ENCODE peak calls at places on chromosomes 3 and 15, in four cellular contexts. One of them, this sample, is unnamed.

GRCh38 chr3:178056868-178057267 is 479.4 kb upstream of the KCNMB2 start:
- DNase-seq in mesendoderm: no peak
- DNase-seq in ovary: no peak
- DNase-seq in HepG2: no peak
- DNase-seq in this sample: no peak

GRCh38 chr3:150544040-150544439 is 2.3 kb downstream of the SERP1 start:
- DNase-seq in mesendoderm: no peak
- DNase-seq in ovary: no peak
- DNase-seq in HepG2: no peak
- DNase-seq in this sample: no peak

GRCh38 chr3:128348805-128349531 is 117.7 kb downstream of the DNAJB8 start:
- DNase-seq in HepG2: no peak
- DNase-seq in ovary: no peak
- DNase-seq in mesendoderm: peak; percentile 59
- DNase-seq in this sample: peak; percentile 46

GRCh38 chr15:56923174-56923579 is 4.7 kb downstream of the TCF12 start:
- DNase-seq in ovary: no peak
- DNase-seq in HepG2: no peak
- DNase-seq in mesendoderm: no peak
- DNase-seq in this sample: no peak

GRCh38 chr15:98292442-98293240 is 332.1 kb downstream of the ARRDC4 start:
- DNase-seq in ovary: no peak
- DNase-seq in HepG2: peak; percentile 27
- DNase-seq in mesendoderm: peak; percentile 81
- DNase-seq in this sample: no peak

GRCh38 chr3:186594591-186595113 is 18.2 kb upstream of the AHSG start:
- DNase-seq in HepG2: peak; percentile 40
- DNase-seq in mesendoderm: no peak
- DNase-seq in ovary: no peak
- DNase-seq in this sample: no peak

GRCh38 chr3:157073810-157074209 is 86.1 kb downstream of the CCNL1 start:
- DNase-seq in mesendoderm: peak; percentile 32
- DNase-seq in HepG2: no peak
- DNase-seq in ovary: no peak
- DNase-seq in this sample: no peak

GRCh38 chr3:73685061-73685460 is 60.3 kb upstream of the PDZRN3 start:
- DNase-seq in ovary: no peak
- DNase-seq in HepG2: no peak
- DNase-seq in mesendoderm: no peak
- DNase-seq in this sample: no peak

GRCh38 chr3:197352382-197352781 is 54.0 kb upstream of the DLG1 start:
- DNase-seq in HepG2: no peak
- DNase-seq in mesendoderm: no peak
- DNase-seq in ovary: peak; percentile 79
- DNase-seq in this sample: peak; percentile 86

GRCh38 chr15:66293419-66294156 is at the start of gene DIS3L:
- DNase-seq in mesendoderm: peak; percentile 74
- DNase-seq in HepG2: peak; percentile 32
- DNase-seq in ovary: peak; percentile 46
- DNase-seq in this sample: peak; percentile 70

GRCh38 chr3:147409143-147410121 is at the start of gene ZIC1:
- DNase-seq in HepG2: no peak
- DNase-seq in ovary: no peak
- DNase-seq in mesendoderm: peak; percentile 87
- DNase-seq in this sample: no peak

GRCh38 chr3:152621006-152621868 is 213.7 kb upstream of the P2RY1 start:
- DNase-seq in ovary: no peak
- DNase-seq in mesendoderm: peak; percentile 25
- DNase-seq in HepG2: no peak
- DNase-seq in this sample: no peak

GRCh38 chr3:24682141-24682547 is 187.5 kb upstream of the THRB start:
- DNase-seq in HepG2: no peak
- DNase-seq in mesendoderm: no peak
- DNase-seq in ovary: no peak
- DNase-seq in this sample: no peak

GRCh38 chr15:63522143-63522531 is 17.7 kb downstream of the USP3 start:
- DNase-seq in mesendoderm: no peak
- DNase-seq in ovary: no peak
- DNase-seq in HepG2: no peak
- DNase-seq in this sample: no peak

GRCh38 chr15:63519548-63520178 is 15.3 kb downstream of the USP3 start:
- DNase-seq in ovary: peak; percentile 32
- DNase-seq in mesendoderm: no peak
- DNase-seq in HepG2: no peak
- DNase-seq in this sample: no peak

GRCh38 chr15:63524316-63525015 is 20.1 kb downstream of the USP3 start:
- DNase-seq in ovary: no peak
- DNase-seq in HepG2: no peak
- DNase-seq in mesendoderm: no peak
- DNase-seq in this sample: no peak

GRCh38 chr15:63521405-63522142 is 17.2 kb downstream of the USP3 start:
- DNase-seq in ovary: no peak
- DNase-seq in HepG2: no peak
- DNase-seq in mesendoderm: no peak
- DNase-seq in this sample: no peak

DNA sequence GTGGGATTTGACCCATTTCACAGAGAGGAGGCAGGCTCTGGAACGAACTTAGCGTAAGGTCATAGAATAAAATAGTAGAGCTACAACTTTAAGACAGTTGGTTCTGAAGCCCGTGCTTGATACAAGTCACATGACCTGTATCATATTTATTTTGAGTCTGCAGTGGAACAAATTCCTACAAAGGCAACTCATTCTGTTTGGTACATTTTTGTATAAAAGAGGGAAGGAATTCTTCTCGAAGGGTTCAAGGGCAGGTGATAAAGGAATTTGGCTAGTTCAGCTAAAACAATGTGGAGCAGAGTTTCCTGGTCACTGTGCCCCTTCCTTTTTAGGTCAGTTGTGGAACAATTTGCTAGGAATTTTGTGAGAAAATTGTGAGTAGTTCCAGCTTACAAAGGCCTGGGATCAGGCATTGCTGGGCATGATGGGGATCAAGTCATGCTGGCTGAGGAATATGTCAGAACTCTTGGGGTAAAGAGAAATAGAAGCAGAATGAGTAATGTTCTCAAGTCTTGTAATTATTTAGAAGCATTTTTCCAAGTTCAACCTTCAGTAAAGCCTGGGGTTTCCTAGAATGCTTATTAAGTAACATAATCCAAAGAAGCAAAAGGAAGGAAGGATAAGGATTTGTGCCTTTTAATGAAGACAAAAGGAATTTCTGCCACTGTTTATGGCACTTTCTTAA is 19.1 kb downstream of the USP3 start:
- DNase-seq in mesendoderm: no peak
- DNase-seq in ovary: no peak
- DNase-seq in HepG2: no peak
- DNase-seq in this sample: no peak
- H3K4me3 ChIP-seq in mesendoderm: no peak overlapping the region
- H3K4me3 ChIP-seq in ovary: no peak overlapping the region
- H3K4me3 ChIP-seq in HepG2: no peak overlapping the region
- H3K4me3 ChIP-seq in this sample: peak overlapping the region; percentile 26

GRCh38 chr3:98966862-98967554 is 65.5 kb upstream of the DCBLD2 start:
- DNase-seq in HepG2: no peak
- DNase-seq in mesendoderm: no peak
- DNase-seq in ovary: no peak
- DNase-seq in this sample: no peak
- H3K27ac ChIP-seq in HepG2: no peak overlapping the region
- H3K27ac ChIP-seq in mesendoderm: no peak overlapping the region
- H3K27ac ChIP-seq in ovary: no peak overlapping the region
- H3K27ac ChIP-seq in this sample: no peak overlapping the region

DNA sequence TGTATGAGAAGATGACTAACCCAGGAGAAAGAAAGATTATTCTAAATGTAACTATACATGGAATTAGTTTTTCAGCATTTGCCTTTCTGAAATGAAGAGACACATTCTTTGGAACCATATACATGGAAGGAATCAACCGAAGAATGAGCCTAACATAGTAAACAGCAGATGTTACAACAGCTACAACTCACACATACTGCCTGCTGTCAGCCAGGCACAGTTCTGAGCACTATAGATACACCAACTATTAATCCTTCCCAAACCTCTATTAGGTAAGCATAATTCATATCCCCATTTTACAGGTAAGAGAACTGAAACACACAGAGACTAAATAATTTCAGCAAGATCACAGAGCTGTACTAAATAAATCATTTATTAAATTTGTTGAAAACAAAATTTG is 840.0 kb downstream of the ROBO1 start:
- DNase-seq in HepG2: no peak
- DNase-seq in ovary: no peak
- DNase-seq in mesendoderm: no peak
- DNase-seq in this sample: no peak
- H3K36me3 ChIP-seq in HepG2: peaks cover 3% of the 10 kb centered on the region
- H3K36me3 ChIP-seq in ovary: no peaks in the 10 kb centered on the region
- H3K36me3 ChIP-seq in mesendoderm: no peaks in the 10 kb centered on the region
- H3K36me3 ChIP-seq in this sample: no peaks in the 10 kb centered on the region

GRCh38 chr15:74780523-74780982 is 1.3 kb upstream of the CSK start:
- DNase-seq in HepG2: no peak
- DNase-seq in ovary: no peak
- DNase-seq in mesendoderm: no peak
- DNase-seq in this sample: no peak
- H3K4me3 ChIP-seq in HepG2: peak overlapping the region; percentile 11
- H3K4me3 ChIP-seq in ovary: no peak overlapping the region
- H3K4me3 ChIP-seq in mesendoderm: no peak overlapping the region
- H3K4me3 ChIP-seq in this sample: no peak overlapping the region

DNA sequence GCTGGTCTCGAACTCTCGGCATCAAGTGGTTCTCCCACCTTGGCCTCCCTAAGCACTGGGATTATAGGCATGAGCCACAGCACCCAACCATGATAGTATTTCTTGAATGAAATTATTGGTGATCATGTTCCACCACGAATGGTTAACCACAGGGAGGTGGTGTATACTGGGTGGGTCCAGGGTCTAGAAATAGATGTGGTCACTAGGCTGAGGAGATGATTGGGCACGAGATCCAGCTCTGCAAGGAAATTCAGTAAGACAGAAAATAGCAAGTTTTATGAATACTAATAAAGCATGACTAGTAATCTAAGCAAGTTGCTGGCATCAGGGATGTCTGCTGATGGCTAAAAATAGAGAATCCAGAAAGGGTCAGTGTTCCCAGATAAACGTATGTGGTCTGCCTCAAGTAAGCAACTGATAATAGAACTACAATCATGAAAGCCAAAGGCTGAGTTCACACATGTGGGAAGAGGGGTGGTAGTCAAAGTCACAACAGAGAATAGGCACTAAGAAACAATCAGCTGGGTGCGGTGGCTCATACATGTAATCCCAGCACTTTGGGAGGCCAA is 108.3 kb upstream of the FRMD4B start:
- DNase-seq in HepG2: no peak
- DNase-seq in mesendoderm: no peak
- DNase-seq in ovary: no peak
- DNase-seq in this sample: no peak
- H3K27ac ChIP-seq in HepG2: no peak overlapping the region
- H3K27ac ChIP-seq in mesendoderm: no peak overlapping the region
- H3K27ac ChIP-seq in ovary: no peak overlapping the region
- H3K27ac ChIP-seq in this sample: no peak overlapping the region

GRCh38 chr3:180932819-180933218 is 20.3 kb downstream of the FXR1 start:
- DNase-seq in ovary: no peak
- DNase-seq in mesendoderm: no peak
- DNase-seq in HepG2: no peak
- DNase-seq in this sample: no peak
- H3K36me3 ChIP-seq in ovary: no peaks in the 10 kb centered on the region
- H3K36me3 ChIP-seq in mesendoderm: no peaks in the 10 kb centered on the region
- H3K36me3 ChIP-seq in HepG2: peaks cover 24% of the 10 kb centered on the region
- H3K36me3 ChIP-seq in this sample: no peaks in the 10 kb centered on the region

GRCh38 chr15:88255496-88256171 is 905 bp downstream of the NTRK3 start:
- DNase-seq in ovary: peak; percentile 8
- DNase-seq in mesendoderm: peak; percentile 56
- DNase-seq in HepG2: no peak
- DNase-seq in this sample: peak; percentile 68

GRCh38 chr15:88258021-88258641 is 1.6 kb upstream of the NTRK3 start:
- DNase-seq in ovary: no peak
- DNase-seq in mesendoderm: peak; percentile 90
- DNase-seq in HepG2: peak; percentile 8
- DNase-seq in this sample: peak; percentile 87

GRCh38 chr15:88256261-88257230 is at the start of gene NTRK3:
- DNase-seq in HepG2: no peak
- DNase-seq in mesendoderm: peak; percentile 66
- DNase-seq in ovary: no peak
- DNase-seq in this sample: no peak

GRCh38 chr15:88255109-88255495 is 1.4 kb downstream of the NTRK3 start:
- DNase-seq in ovary: no peak
- DNase-seq in mesendoderm: peak; percentile 29
- DNase-seq in HepG2: no peak
- DNase-seq in this sample: no peak

GRCh38 chr15:88257311-88257901 is 867 bp upstream of the NTRK3 start:
- DNase-seq in mesendoderm: peak; percentile 25
- DNase-seq in ovary: no peak
- DNase-seq in HepG2: no peak
- DNase-seq in this sample: peak; percentile 84
- H3K4me3 ChIP-seq in mesendoderm: peak overlapping the region; percentile 38
- H3K4me3 ChIP-seq in ovary: peak overlapping the region; percentile 18
- H3K4me3 ChIP-seq in HepG2: no peak overlapping the region
- H3K4me3 ChIP-seq in this sample: peak overlapping the region; percentile 85